ENCODE peak calls at places on chromosomes 4 and X, in ten cellular contexts. One of them, this sample, is unnamed. For H3K36me3, the result is how much of the 10 kb centered on the place peaks cover.

GRCh38 chrX:18353931-18354368 is 538 bp downstream of the SCML2 start:
- DNase-seq in pancreas: peak
- DNase-seq in psoas muscle: no peak
- DNase-seq in MM.1S: peak
- DNase-seq in IMR-90: no peak
- DNase-seq in tibial artery: no peak
- DNase-seq in transverse colon: peak
- DNase-seq in endodermal cell: peak
- DNase-seq in left ventricle myocardium inferior: no peak
- DNase-seq in adrenal gland: peak
- DNase-seq in this sample: no peak

GRCh38 chr4:139184129-139184528 is 7.1 kb upstream of the ELF2 start:
- DNase-seq in pancreas: no peak
- DNase-seq in psoas muscle: no peak
- DNase-seq in MM.1S: peak
- DNase-seq in IMR-90: peak
- DNase-seq in tibial artery: no peak
- DNase-seq in transverse colon: no peak
- DNase-seq in endodermal cell: no peak
- DNase-seq in left ventricle myocardium inferior: no peak
- DNase-seq in adrenal gland: no peak
- DNase-seq in this sample: no peak

GRCh38 chr4:93346840-93347239 is 481.7 kb upstream of the ATOH1 start:
- DNase-seq in pancreas: no peak
- DNase-seq in psoas muscle: no peak
- DNase-seq in MM.1S: no peak
- DNase-seq in IMR-90: no peak
- DNase-seq in tibial artery: no peak
- DNase-seq in transverse colon: no peak
- DNase-seq in endodermal cell: no peak
- DNase-seq in left ventricle myocardium inferior: no peak
- DNase-seq in adrenal gland: no peak
- DNase-seq in this sample: no peak

GRCh38 chr4:171814545-171814944 is 1.3 kb downstream of the GALNTL6 start:
- DNase-seq in pancreas: no peak
- DNase-seq in psoas muscle: no peak
- DNase-seq in MM.1S: no peak
- DNase-seq in IMR-90: no peak
- DNase-seq in tibial artery: no peak
- DNase-seq in transverse colon: no peak
- DNase-seq in endodermal cell: peak
- DNase-seq in left ventricle myocardium inferior: no peak
- DNase-seq in adrenal gland: no peak
- DNase-seq in this sample: no peak

GRCh38 chrX:18714910-18715309 is 7.5 kb downstream of the PPEF1 start:
- DNase-seq in pancreas: no peak
- DNase-seq in psoas muscle: no peak
- DNase-seq in MM.1S: no peak
- DNase-seq in IMR-90: no peak
- DNase-seq in tibial artery: no peak
- DNase-seq in transverse colon: no peak
- DNase-seq in endodermal cell: no peak
- DNase-seq in left ventricle myocardium inferior: no peak
- DNase-seq in adrenal gland: no peak
- DNase-seq in this sample: no peak

GRCh38 chrX:12984629-12985303 is 9.9 kb downstream of the TMSB4X start:
- DNase-seq in pancreas: peak
- DNase-seq in psoas muscle: no peak
- DNase-seq in MM.1S: no peak
- DNase-seq in IMR-90: peak
- DNase-seq in tibial artery: no peak
- DNase-seq in transverse colon: peak
- DNase-seq in endodermal cell: no peak
- DNase-seq in left ventricle myocardium inferior: no peak
- DNase-seq in adrenal gland: no peak
- DNase-seq in this sample: no peak

GRCh38 chr4:137510866-137511265 is 21.4 kb downstream of the PCDH18 start:
- DNase-seq in pancreas: no peak
- DNase-seq in psoas muscle: no peak
- DNase-seq in MM.1S: no peak
- DNase-seq in IMR-90: peak
- DNase-seq in tibial artery: no peak
- DNase-seq in transverse colon: no peak
- DNase-seq in endodermal cell: no peak
- DNase-seq in left ventricle myocardium inferior: no peak
- DNase-seq in adrenal gland: no peak
- DNase-seq in this sample: no peak

GRCh38 chr4:123121241-123121907 is 199.0 kb upstream of the NUDT6 start:
- DNase-seq in pancreas: no peak
- DNase-seq in psoas muscle: no peak
- DNase-seq in MM.1S: no peak
- DNase-seq in IMR-90: peak
- DNase-seq in tibial artery: no peak
- DNase-seq in transverse colon: no peak
- DNase-seq in endodermal cell: no peak
- DNase-seq in left ventricle myocardium inferior: no peak
- DNase-seq in adrenal gland: no peak
- DNase-seq in this sample: no peak

GRCh38 chr4:138710297-138710696 is 305.3 kb upstream of the NOCT start:
- DNase-seq in pancreas: no peak
- DNase-seq in psoas muscle: no peak
- DNase-seq in MM.1S: no peak
- DNase-seq in IMR-90: no peak
- DNase-seq in tibial artery: no peak
- DNase-seq in transverse colon: no peak
- DNase-seq in endodermal cell: no peak
- DNase-seq in left ventricle myocardium inferior: no peak
- DNase-seq in adrenal gland: no peak
- DNase-seq in this sample: no peak

GRCh38 chrX:8504451-8504850 is 39.8 kb downstream of the VCX3B start:
- DNase-seq in pancreas: no peak
- DNase-seq in psoas muscle: no peak
- DNase-seq in MM.1S: no peak
- DNase-seq in IMR-90: peak
- DNase-seq in tibial artery: no peak
- DNase-seq in transverse colon: no peak
- DNase-seq in endodermal cell: no peak
- DNase-seq in left ventricle myocardium inferior: no peak
- DNase-seq in adrenal gland: no peak
- DNase-seq in this sample: no peak

DNA sequence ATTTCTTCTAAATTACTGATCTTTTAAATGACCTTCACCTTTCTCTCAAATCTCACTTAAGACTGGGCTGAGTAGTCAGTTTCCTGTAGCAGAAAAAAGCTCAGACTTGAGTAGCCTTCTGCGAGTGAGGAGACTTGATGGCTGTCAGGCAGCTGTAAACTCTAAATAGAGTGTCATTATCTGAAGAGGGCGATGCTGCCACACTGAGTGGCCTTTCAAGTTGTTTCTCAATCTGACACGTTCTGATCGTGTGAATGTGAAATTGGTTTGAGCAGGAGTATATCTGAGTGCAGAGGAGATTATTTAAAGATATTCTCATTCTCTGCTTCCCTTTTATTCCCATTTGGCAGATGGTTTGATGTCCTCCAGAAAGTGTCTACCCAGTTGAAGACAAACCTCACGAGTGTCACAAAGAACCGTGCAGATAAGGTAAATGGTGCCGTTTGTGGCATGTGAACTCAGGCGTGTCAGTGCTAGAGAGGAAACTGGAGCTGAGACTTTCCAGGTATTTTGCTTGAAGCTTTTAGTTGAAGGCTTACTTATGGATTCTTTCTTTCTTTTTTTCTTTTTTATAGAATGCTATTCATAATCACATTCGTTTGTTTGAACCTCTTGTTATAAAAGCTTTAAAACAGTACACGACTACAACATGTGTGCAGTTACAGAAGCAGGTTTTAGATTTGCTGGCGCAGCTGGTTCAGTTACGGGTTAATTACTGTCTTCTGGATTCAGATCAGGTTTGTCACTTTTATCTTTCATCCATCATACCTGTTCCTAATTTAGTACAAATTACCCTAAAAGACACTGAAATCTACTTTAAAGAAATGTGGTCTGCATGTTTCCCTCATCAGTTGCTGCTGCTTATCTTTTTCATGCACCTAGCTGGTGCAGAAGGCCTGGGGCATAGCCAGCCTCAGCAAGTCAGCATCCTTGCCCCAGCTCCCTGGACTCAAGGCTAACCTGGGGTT is 74.3 kb upstream of the MSANTD1 start:
- DNase-seq in pancreas: no peak
- DNase-seq in psoas muscle: no peak
- DNase-seq in MM.1S: no peak
- DNase-seq in IMR-90: no peak
- DNase-seq in tibial artery: no peak
- DNase-seq in transverse colon: no peak
- DNase-seq in endodermal cell: peak
- DNase-seq in left ventricle myocardium inferior: no peak
- DNase-seq in adrenal gland: no peak
- DNase-seq in this sample: no peak
- H3K36me3 ChIP-seq in pancreas: under half
- H3K36me3 ChIP-seq in psoas muscle: under half
- H3K36me3 ChIP-seq in MM.1S: under half
- H3K36me3 ChIP-seq in IMR-90: under half
- H3K36me3 ChIP-seq in tibial artery: half or more
- H3K36me3 ChIP-seq in transverse colon: under half
- H3K36me3 ChIP-seq in endodermal cell: half or more
- H3K36me3 ChIP-seq in left ventricle myocardium inferior: half or more
- H3K36me3 ChIP-seq in adrenal gland: half or more
- H3K36me3 ChIP-seq in this sample: under half

DNA sequence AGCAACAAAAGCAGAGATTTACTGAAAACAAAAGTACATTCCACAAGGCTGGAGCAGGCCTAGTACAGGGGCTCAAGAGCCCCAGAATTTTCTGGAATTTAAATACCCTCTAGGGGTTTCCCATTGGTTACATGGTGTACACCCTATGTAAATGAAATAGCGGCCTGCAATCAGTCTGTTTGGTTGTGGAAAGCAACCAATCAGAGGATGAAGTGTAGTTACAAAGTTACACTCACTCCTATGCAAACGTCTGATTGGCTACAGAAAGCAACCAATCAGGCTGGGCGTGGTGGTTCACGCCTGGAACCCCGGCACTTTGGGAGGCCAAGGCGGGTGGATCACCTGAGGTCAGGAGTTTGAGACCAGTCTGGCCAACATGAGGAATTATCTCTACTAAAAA is 13.8 kb upstream of the TXLNG start:
- DNase-seq in pancreas: no peak
- DNase-seq in psoas muscle: no peak
- DNase-seq in MM.1S: no peak
- DNase-seq in IMR-90: no peak
- DNase-seq in tibial artery: no peak
- DNase-seq in transverse colon: no peak
- DNase-seq in endodermal cell: peak
- DNase-seq in left ventricle myocardium inferior: no peak
- DNase-seq in adrenal gland: no peak
- DNase-seq in this sample: no peak
- H3K27ac ChIP-seq in pancreas: no peak
- H3K27ac ChIP-seq in psoas muscle: no peak
- H3K27ac ChIP-seq in MM.1S: no peak
- H3K27ac ChIP-seq in IMR-90: no peak
- H3K27ac ChIP-seq in tibial artery: no peak
- H3K27ac ChIP-seq in transverse colon: no peak
- H3K27ac ChIP-seq in endodermal cell: peak
- H3K27ac ChIP-seq in left ventricle myocardium inferior: no peak
- H3K27ac ChIP-seq in adrenal gland: no peak
- H3K27ac ChIP-seq in this sample: no peak

DNA sequence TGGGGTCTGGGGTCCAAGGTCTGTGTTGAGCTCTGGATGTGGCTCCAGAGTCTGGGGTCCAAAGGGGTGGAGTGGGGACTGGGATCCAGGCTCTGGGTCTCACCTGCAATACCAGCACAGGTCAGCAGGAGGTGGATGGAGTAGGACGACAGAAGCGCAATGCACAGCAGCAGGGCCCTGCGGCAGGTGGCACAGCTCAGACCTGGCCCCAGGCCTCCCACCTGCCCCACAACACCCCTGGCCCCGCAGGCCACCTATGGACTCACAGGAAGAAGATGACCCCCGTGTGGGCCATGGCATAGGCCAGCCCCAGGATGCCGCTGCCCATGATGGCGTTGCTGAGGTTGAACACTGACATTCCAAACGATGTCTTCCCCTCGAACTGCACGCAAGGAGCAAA is 3.4 kb downstream of the SLC38A5 start:
- DNase-seq in pancreas: peak
- DNase-seq in psoas muscle: no peak
- DNase-seq in MM.1S: no peak
- DNase-seq in IMR-90: no peak
- DNase-seq in tibial artery: no peak
- DNase-seq in transverse colon: no peak
- DNase-seq in endodermal cell: peak
- DNase-seq in left ventricle myocardium inferior: no peak
- DNase-seq in adrenal gland: no peak
- DNase-seq in this sample: no peak
- TF ChIP-seq CTCF in pancreas: no peak
- TF ChIP-seq CTCF in psoas muscle: no peak
- TF ChIP-seq CTCF in MM.1S: peak
- TF ChIP-seq CTCF in IMR-90: no peak
- TF ChIP-seq CTCF in tibial artery: no peak
- TF ChIP-seq CTCF in transverse colon: no peak
- TF ChIP-seq CTCF in endodermal cell: peak
- TF ChIP-seq CTCF in left ventricle myocardium inferior: no peak
- TF ChIP-seq CTCF in adrenal gland: peak
- TF ChIP-seq CTCF in this sample: no peak

GRCh38 chrX:10990418-10990817 is 120.7 kb upstream of the HCCS start:
- DNase-seq in pancreas: no peak
- DNase-seq in psoas muscle: no peak
- DNase-seq in MM.1S: no peak
- DNase-seq in IMR-90: no peak
- DNase-seq in tibial artery: no peak
- DNase-seq in transverse colon: no peak
- DNase-seq in endodermal cell: no peak
- DNase-seq in left ventricle myocardium inferior: no peak
- DNase-seq in adrenal gland: no peak
- DNase-seq in this sample: no peak

GRCh38 chrX:10992110-10992509 is 119.0 kb upstream of the HCCS start:
- DNase-seq in pancreas: no peak
- DNase-seq in psoas muscle: no peak
- DNase-seq in MM.1S: no peak
- DNase-seq in IMR-90: no peak
- DNase-seq in tibial artery: no peak
- DNase-seq in transverse colon: no peak
- DNase-seq in endodermal cell: no peak
- DNase-seq in left ventricle myocardium inferior: no peak
- DNase-seq in adrenal gland: no peak
- DNase-seq in this sample: no peak

GRCh38 chrX:10989386-10989785 is 121.7 kb upstream of the HCCS start:
- DNase-seq in pancreas: no peak
- DNase-seq in psoas muscle: no peak
- DNase-seq in MM.1S: no peak
- DNase-seq in IMR-90: no peak
- DNase-seq in tibial artery: no peak
- DNase-seq in transverse colon: no peak
- DNase-seq in endodermal cell: peak
- DNase-seq in left ventricle myocardium inferior: no peak
- DNase-seq in adrenal gland: no peak
- DNase-seq in this sample: no peak

GRCh38 chrX:10986616-10987015 is 124.5 kb upstream of the HCCS start:
- DNase-seq in pancreas: no peak
- DNase-seq in psoas muscle: no peak
- DNase-seq in MM.1S: no peak
- DNase-seq in IMR-90: no peak
- DNase-seq in tibial artery: no peak
- DNase-seq in transverse colon: no peak
- DNase-seq in endodermal cell: no peak
- DNase-seq in left ventricle myocardium inferior: no peak
- DNase-seq in adrenal gland: no peak
- DNase-seq in this sample: no peak

GRCh38 chrX:10988653-10989052 is 122.5 kb upstream of the HCCS start:
- DNase-seq in pancreas: no peak
- DNase-seq in psoas muscle: no peak
- DNase-seq in MM.1S: no peak
- DNase-seq in IMR-90: no peak
- DNase-seq in tibial artery: no peak
- DNase-seq in transverse colon: no peak
- DNase-seq in endodermal cell: no peak
- DNase-seq in left ventricle myocardium inferior: no peak
- DNase-seq in adrenal gland: no peak
- DNase-seq in this sample: no peak
- H3K36me3 ChIP-seq in pancreas: under half
- H3K36me3 ChIP-seq in psoas muscle: under half
- H3K36me3 ChIP-seq in MM.1S: under half
- H3K36me3 ChIP-seq in IMR-90: under half
- H3K36me3 ChIP-seq in tibial artery: under half
- H3K36me3 ChIP-seq in transverse colon: under half
- H3K36me3 ChIP-seq in endodermal cell: under half
- H3K36me3 ChIP-seq in left ventricle myocardium inferior: under half
- H3K36me3 ChIP-seq in adrenal gland: under half
- H3K36me3 ChIP-seq in this sample: under half

This sample was measured in lung.